ENCODE peak calls at places on chromosomes 4 and X, in four cellular contexts. H is neuronal stem cell, V is IMR-90, O is ovary. W is an unnamed sample.

GRCh38 chr4:149029056-149029651 is 586.9 kb upstream of the NR3C2 start:
- DNase-seq in V (peak; percentile 23), H (no peak), O (no peak), W (no peak)

GRCh38 chr4:125125256-125125655 is 189.5 kb upstream of the FAT4 start:
- DNase-seq in O (no peak), H (peak; percentile 11), V (no peak), W (no peak)

GRCh38 chr4:151922811-151923210 is 162.0 kb upstream of the GATB start:
- DNase-seq in V (no peak), O (no peak), H (no peak), W (no peak)

GRCh38 chr4:52984469-52984868 is 122.4 kb downstream of the RASL11B start:
- DNase-seq in V (peak; percentile 60), O (no peak), H (no peak), W (no peak)

GRCh38 chrX:134006484-134007161 is 21.2 kb upstream of the GPC3 start:
- DNase-seq in O (no peak), V (no peak), H (no peak), W (no peak)

GRCh38 chrX:54826598-54826997 is 19.1 kb downstream of the MAGED2 start:
- DNase-seq in V (no peak), O (no peak), H (no peak), W (no peak)

GRCh38 chr4:7687006-7687405 is 252.3 kb upstream of the PSAPL1 start:
- DNase-seq in O (no peak), V (no peak), H (no peak), W (no peak)

GRCh38 chr4:120723986-120724385 is 198.5 kb downstream of the PRDM5 start:
- DNase-seq in H (no peak), O (no peak), V (no peak), W (no peak)

GRCh38 chrX:56788717-56789122 is 59.7 kb downstream of the NBDY start:
- DNase-seq in O (peak; percentile 50), H (no peak), V (peak; percentile 47), W (peak; percentile 83)

DNA sequence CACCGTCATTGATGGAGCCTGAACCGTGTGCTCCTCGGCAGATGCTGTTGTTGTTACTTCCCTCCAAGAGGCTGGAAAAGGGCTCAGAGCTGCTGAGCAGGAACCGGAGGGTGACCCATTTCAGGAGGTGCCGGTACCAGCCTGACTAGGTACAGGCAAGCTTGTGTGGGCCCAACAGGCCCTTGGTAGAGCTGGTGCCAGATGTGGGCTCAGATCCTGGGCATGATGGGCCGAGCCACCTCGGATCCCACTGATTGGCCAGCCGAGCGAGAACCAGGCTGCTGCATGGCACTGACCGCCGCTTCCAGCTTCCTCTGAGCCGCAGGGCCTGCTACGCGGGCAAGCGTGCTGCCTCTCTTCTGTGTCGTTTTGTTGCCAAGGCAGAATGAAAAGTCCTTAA is 33.7 kb downstream of the NOP14 start:
- DNase-seq in H (no peak), O (no peak), V (no peak), W (no peak)
- H3K27ac ChIP-seq in H (no peak overlapping the region), O (no peak overlapping the region), V (no peak overlapping the region), W (no peak overlapping the region)

GRCh38 chr4:67568820-67569219 is 10.3 kb downstream of the STAP1 start:
- DNase-seq in V (peak; percentile 4), O (no peak), H (no peak), W (no peak)

GRCh38 chr4:67570537-67570936 is 12.0 kb downstream of the STAP1 start:
- DNase-seq in H (no peak), O (no peak), V (no peak), W (no peak)

GRCh38 chr4:67566335-67566734 is 7.8 kb downstream of the STAP1 start:
- DNase-seq in H (no peak), V (no peak), O (no peak), W (no peak)

DNA sequence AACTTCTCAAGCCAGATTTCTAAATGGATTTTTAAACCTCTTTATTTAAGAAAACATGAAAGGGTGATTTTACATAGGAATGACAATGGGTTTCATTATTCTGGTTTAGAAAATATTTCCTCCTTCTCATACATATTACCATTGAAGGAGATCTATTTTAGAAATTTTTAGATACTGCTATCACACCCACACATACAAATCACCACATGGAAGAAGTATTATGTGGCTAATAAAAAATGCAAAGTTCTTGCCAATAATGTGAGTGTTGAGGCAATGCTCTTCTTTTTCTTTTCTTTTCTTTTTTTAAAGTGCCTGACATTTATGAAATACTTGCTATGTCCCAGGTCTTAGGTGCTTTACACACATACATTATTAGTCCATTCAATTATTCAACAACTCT is 6.8 kb downstream of the STAP1 start:
- DNase-seq in O (no peak), H (no peak), V (peak; percentile 22), W (no peak)
- H3K4me1 ChIP-seq in O (no peaks in the 10 kb centered on the region), H (no peaks in the 10 kb centered on the region), V (no peaks in the 10 kb centered on the region), W (no peaks in the 10 kb centered on the region)

GRCh38 chrX:41051303-41051702 is 33.9 kb upstream of the USP9X start:
- DNase-seq in O (no peak), V (no peak), H (no peak), W (no peak)

GRCh38 chrX:41047878-41048534 is 37.2 kb upstream of the USP9X start:
- DNase-seq in O (no peak), H (no peak), V (no peak), W (no peak)

GRCh38 chrX:41050359-41050758 is 34.9 kb upstream of the USP9X start:
- DNase-seq in V (no peak), O (no peak), H (no peak), W (no peak)

GRCh38 chrX:41043950-41044349 is 41.3 kb upstream of the USP9X start:
- DNase-seq in V (peak; percentile 84), H (no peak), O (no peak), W (no peak)

GRCh38 chrX:41045960-41046567 is 39.2 kb upstream of the USP9X start:
- DNase-seq in O (no peak), V (peak; percentile 17), H (no peak), W (no peak)
- H3K27ac ChIP-seq in O (no peak overlapping the region), V (no peak overlapping the region), H (no peak overlapping the region), W (no peak overlapping the region)

DNA sequence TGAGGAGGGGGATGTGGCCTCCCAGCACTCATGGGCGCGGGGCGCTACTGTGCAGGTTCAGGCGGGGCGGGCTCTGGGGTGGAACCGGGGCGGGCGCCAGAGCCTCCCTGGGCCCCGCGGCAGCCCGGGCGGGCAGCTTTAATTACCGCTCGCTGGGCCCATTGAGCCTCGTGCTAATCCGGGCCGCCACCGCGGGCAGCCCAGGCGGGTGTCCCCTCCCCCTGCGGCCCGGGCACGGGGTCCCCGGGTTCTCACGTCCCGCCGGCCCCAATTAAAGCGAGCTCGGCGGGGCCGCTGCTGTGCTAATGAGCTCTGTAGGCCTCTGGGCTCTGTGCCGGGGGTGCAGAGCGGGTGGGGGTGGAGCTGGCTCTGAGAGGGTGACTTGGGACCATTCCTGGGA is 22.8 kb upstream of the FGFR3 start:
- DNase-seq in H (no peak), V (no peak), O (no peak), W (no peak)
- H3K4me1 ChIP-seq in H (peaks cover 71% of the 10 kb centered on the region), V (no peaks in the 10 kb centered on the region), O (no peaks in the 10 kb centered on the region), W (no peaks in the 10 kb centered on the region)

DNA sequence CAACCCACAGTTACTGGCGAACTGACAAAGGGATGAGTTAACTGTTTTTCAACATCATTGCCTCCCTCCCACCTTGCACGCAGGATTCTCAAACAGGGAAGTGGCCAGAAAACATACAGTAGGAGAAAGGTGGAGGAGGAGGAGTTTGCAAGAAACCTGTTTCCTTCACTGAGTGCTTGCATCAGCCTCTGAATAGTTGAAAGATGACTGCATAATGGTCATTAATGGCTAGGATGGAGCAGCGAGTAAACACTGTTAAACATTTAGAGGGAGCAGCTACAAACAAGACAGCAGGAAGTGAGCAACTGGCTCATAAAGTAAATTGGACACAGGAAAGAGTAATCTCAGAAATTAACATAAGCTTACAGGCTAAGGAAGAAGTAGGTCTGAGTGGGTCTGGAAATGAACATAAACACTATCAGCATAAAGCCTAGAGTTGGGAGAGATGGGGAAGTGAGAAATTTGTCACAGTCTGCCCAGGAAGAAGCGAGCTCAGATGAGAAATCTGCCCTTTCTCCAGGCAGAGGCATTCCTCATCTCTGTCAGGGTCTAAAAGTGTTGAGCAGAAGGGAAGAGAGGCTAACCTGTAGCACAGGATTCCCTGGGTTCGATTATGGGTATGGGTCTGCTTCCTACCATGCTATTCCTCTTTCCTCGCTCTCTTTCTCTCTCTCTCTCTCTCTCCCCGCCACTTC is 38.6 kb downstream of the TRPC5OS start:
- DNase-seq in O (no peak), H (no peak), V (peak; percentile 55), W (no peak)
- H3K27ac ChIP-seq in O (no peak overlapping the region), H (no peak overlapping the region), V (peak overlapping the region; percentile 69), W (no peak overlapping the region)

DNA sequence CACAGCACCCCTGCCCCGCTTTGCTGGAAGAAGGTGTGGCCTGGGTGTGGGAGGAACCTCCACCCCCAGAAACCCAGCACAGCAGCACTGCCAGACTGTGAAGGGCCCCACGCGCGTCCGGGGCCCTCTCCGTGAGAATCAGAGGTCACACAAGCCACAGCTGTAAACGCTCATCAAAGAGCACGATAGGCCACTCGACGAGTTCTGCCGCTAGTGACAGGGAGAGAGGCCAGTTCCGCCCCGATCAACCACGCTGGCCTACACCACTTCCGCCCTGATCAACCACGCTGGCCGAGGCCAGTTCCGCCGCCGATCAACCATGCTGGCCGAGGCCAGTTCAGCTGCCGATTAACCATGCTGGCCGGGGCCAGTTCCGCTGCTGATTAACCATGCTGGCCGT is 25.9 kb upstream of the ADRA2C start:
- DNase-seq in V (no peak), H (no peak), O (no peak), W (no peak)
- H3K4me1 ChIP-seq in V (no peaks in the 10 kb centered on the region), H (no peaks in the 10 kb centered on the region), O (no peaks in the 10 kb centered on the region), W (no peaks in the 10 kb centered on the region)

GRCh38 chr4:541271-541670 is 34.8 kb downstream of the TMEM271 start:
- DNase-seq in V (no peak), H (no peak), O (no peak), W (no peak)
- H3K27ac ChIP-seq in V (no peak overlapping the region), H (no peak overlapping the region), O (no peak overlapping the region), W (no peak overlapping the region)

DNA sequence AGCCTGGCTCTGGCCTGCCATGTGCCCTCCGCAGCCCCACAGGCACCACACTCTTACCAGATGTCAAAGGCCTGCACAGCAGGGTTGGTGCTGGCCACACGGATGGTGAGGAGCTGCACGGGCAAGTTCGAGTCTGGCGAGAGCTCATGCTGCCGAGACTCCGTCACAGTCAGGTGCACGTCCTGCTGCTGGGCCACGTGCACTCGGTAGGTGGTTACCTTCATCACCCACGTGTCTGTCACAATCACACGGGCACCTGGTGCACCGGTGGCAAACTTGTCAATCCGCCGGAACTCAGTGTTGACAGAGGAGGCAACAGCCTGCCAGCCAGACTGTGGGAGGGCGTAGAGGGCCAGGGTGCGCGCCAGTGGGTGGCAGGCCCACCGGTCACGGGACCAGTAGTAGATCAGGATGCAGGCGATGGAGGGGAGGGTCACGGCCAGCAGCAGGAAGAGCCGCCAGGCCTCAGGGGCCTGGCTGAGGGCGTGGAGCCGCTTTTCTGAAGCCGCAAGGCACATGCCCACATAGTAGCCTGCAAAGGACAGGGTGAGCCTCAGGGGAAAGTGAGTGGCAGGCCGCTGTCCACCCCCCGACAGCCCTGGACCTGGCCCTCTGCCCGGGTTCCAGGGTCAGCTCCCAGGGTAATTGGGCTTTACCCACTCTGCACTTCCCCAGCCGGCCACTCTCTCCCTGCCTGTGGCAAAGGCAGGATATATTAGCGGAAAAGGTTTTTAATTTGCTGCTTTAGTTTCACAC is 2.9 kb downstream of the TMEM129 start:
- DNase-seq in O (peak; percentile 14), H (no peak), V (no peak), W (no peak)
- H3K4me1 ChIP-seq in O (peaks cover 11% of the 10 kb centered on the region), H (peaks cover 21% of the 10 kb centered on the region), V (peaks cover 15% of the 10 kb centered on the region), W (peaks cover 45% of the 10 kb centered on the region)